ENCODE peak calls at places on chromosomes 11 and 22, in eight cellular contexts. N is fibroblast of mammary gland; X is colonic mucosa; B is activated CD8-positive, alpha-beta T cell treated with anti-CD3 and anti-CD28 coated beads for 36 hours; U is cardiac fibroblast; F is left lung; D is kidney glomerular epithelial cell; T is NAMALWA. A is an unnamed sample.

GRCh38 chr11:113567867-113568266 is 92.7 kb upstream of the DRD2 start:
- DNase-seq in N (no peak), X (no peak), B (no peak), U (no peak), F (no peak), D (no peak), T (no peak), A (no peak)

GRCh38 chr11:8335186-8335585 is 71.5 kb upstream of the LMO1 start:
- DNase-seq in N (no peak), X (no peak), B (no peak), U (no peak), F (no peak), D (no peak), T (no peak), A (no peak)

GRCh38 chr11:46345131-46345597 is 2.1 kb upstream of the DGKZ start:
- DNase-seq in N (no peak), X (no peak), B (peak), U (no peak), F (peak), D (no peak), T (no peak), A (peak)

GRCh38 chr11:59221438-59221837 is 8.7 kb upstream of the MPEG1 start:
- DNase-seq in N (peak), X (no peak), B (no peak), U (peak), F (no peak), D (no peak), T (no peak), A (no peak)

GRCh38 chr11:20854214-20854613 is 184.8 kb downstream of the NELL1 start:
- DNase-seq in N (no peak), X (no peak), B (no peak), U (no peak), F (no peak), D (no peak), T (peak), A (no peak)

GRCh38 chr11:36512016-36512415 is 1.9 kb upstream of the TRAF6 start:
- DNase-seq in N (no peak), X (peak), B (no peak), U (peak), F (no peak), D (no peak), T (no peak), A (no peak)

GRCh38 chr22:28799125-28799833 is 1.1 kb downstream of the XBP1 start:
- DNase-seq in N (peak), X (peak), B (peak), U (peak), F (no peak), D (peak), T (peak), A (peak)

GRCh38 chr11:76667271-76667818 is 3.2 kb downstream of the LRRC32 start:
- DNase-seq in N (no peak), X (no peak), B (no peak), U (no peak), F (peak), D (no peak), T (no peak), A (peak)

GRCh38 chr11:3671334-3672254 is at the start of gene CHRNA10:
- DNase-seq in N (no peak), X (no peak), B (no peak), U (no peak), F (no peak), D (no peak), T (no peak), A (no peak)

GRCh38 chr11:67732045-67732787 is 57.8 kb upstream of the ALDH3B2 start:
- DNase-seq in N (no peak), X (no peak), B (peak), U (no peak), F (peak), D (no peak), T (no peak), A (no peak)

GRCh38 chr11:2699185-2699530 is 636 bp downstream of the KCNQ1OT1 start:
- DNase-seq in N (no peak), X (peak), B (peak), U (peak), F (peak), D (no peak), T (no peak), A (peak)

GRCh38 chr11:45343988-45344387 is 57.8 kb upstream of the SYT13 start:
- DNase-seq in N (no peak), X (no peak), B (no peak), U (no peak), F (no peak), D (no peak), T (no peak), A (no peak)

GRCh38 chr11:22792497-22792896 is 37.1 kb downstream of the SVIP start:
- DNase-seq in N (peak), X (no peak), B (peak), U (peak), F (no peak), D (peak), T (no peak), A (no peak)

GRCh38 chr11:36793542-36793926 is 195.5 kb upstream of the RAG2 start:
- DNase-seq in N (no peak), X (no peak), B (no peak), U (no peak), F (no peak), D (no peak), T (no peak), A (no peak)

GRCh38 chr11:15907806-15908205 is 448.5 kb downstream of the SOX6 start:
- DNase-seq in N (no peak), X (no peak), B (no peak), U (no peak), F (no peak), D (no peak), T (no peak), A (no peak)

GRCh38 chr11:1163321-1163910 is 5.7 kb downstream of the MUC5AC start:
- DNase-seq in N (no peak), X (no peak), B (no peak), U (no peak), F (peak), D (no peak), T (no peak), A (peak)

GRCh38 chr11:16936643-16937042 is 77.6 kb downstream of the PLEKHA7 start:
- DNase-seq in N (no peak), X (no peak), B (no peak), U (no peak), F (no peak), D (no peak), T (no peak), A (no peak)

GRCh38 chr11:94198718-94199117 is 70.1 kb downstream of the PANX1 start:
- DNase-seq in N (no peak), X (no peak), B (no peak), U (no peak), F (no peak), D (no peak), T (no peak), A (no peak)

GRCh38 chr22:25563757-25564319 is 637 bp upstream of the GRK3 start:
- DNase-seq in N (no peak), X (peak), B (peak), U (no peak), F (peak), D (no peak), T (peak), A (peak)

GRCh38 chr11:77309401-77310085 is 8.1 kb upstream of the GDPD4 start:
- DNase-seq in N (no peak), X (no peak), B (no peak), U (peak), F (no peak), D (no peak), T (no peak), A (no peak)

GRCh38 chr11:15227011-15227410 is 112.3 kb downstream of the INSC start:
- DNase-seq in N (no peak), X (no peak), B (no peak), U (no peak), F (no peak), D (no peak), T (no peak), A (no peak)

GRCh38 chr11:103651341-103651998 is 385.0 kb upstream of the DDI1 start:
- DNase-seq in N (no peak), X (no peak), B (no peak), U (no peak), F (no peak), D (no peak), T (no peak), A (no peak)

GRCh38 chr11:115321602-115322289 is 182.5 kb downstream of the CADM1 start:
- DNase-seq in N (no peak), X (no peak), B (no peak), U (no peak), F (no peak), D (peak), T (no peak), A (no peak)

GRCh38 chr11:104164028-104164520 is at the start of gene PDGFD:
- DNase-seq in N (peak), X (peak), B (peak), U (peak), F (peak), D (peak), T (peak), A (no peak)

GRCh38 chr22:40976866-40977700 is 25.9 kb downstream of the RBX1 start:
- DNase-seq in N (no peak), X (no peak), B (no peak), U (no peak), F (peak), D (no peak), T (no peak), A (no peak)

GRCh38 chr11:2522636-2523255 is 77.9 kb downstream of the KCNQ1 start:
- DNase-seq in N (no peak), X (peak), B (no peak), U (no peak), F (peak), D (no peak), T (no peak), A (peak)

GRCh38 chr11:45347343-45347742 is 61.2 kb upstream of the SYT13 start:
- DNase-seq in N (no peak), X (no peak), B (peak), U (no peak), F (no peak), D (no peak), T (no peak), A (no peak)

GRCh38 chr11:44604171-44604581 is 38.7 kb downstream of the CD82 start:
- DNase-seq in N (no peak), X (no peak), B (no peak), U (no peak), F (no peak), D (peak), T (peak), A (no peak)

GRCh38 chr22:20741634-20742581 is 32.0 kb upstream of the SERPIND1 start:
- DNase-seq in N (peak), X (peak), B (peak), U (peak), F (peak), D (no peak), T (peak), A (no peak)

GRCh38 chr11:29019960-29020683 is 911.9 kb downstream of the METTL15 start:
- DNase-seq in N (peak), X (no peak), B (no peak), U (peak), F (no peak), D (no peak), T (peak), A (no peak)

GRCh38 chr11:117662255-117662654 is 134.8 kb downstream of the DSCAML1 start:
- DNase-seq in N (no peak), X (no peak), B (no peak), U (no peak), F (no peak), D (no peak), T (no peak), A (no peak)

GRCh38 chr22:37242395-37242918 is 1.6 kb downstream of the RAC2 start:
- DNase-seq in N (no peak), X (peak), B (peak), U (peak), F (peak), D (peak), T (peak), A (peak)

GRCh38 chr11:113082501-113082900 is 121.3 kb downstream of the NCAM1 start:
- DNase-seq in N (no peak), X (no peak), B (no peak), U (no peak), F (no peak), D (no peak), T (no peak), A (no peak)

GRCh38 chr11:47437218-47437745 is 11.0 kb upstream of the PSMC3 start:
- DNase-seq in N (no peak), X (no peak), B (no peak), U (no peak), F (no peak), D (no peak), T (no peak), A (no peak)

GRCh38 chr11:110463153-110463552 is 33.4 kb downstream of the FDX1 start:
- DNase-seq in N (peak), X (peak), B (peak), U (peak), F (peak), D (peak), T (peak), A (no peak)

GRCh38 chr11:105392546-105392945 is 217.3 kb upstream of the GRIA4 start:
- DNase-seq in N (peak), X (no peak), B (no peak), U (peak), F (no peak), D (no peak), T (no peak), A (no peak)

GRCh38 chr11:132858203-132858602 is 674.1 kb downstream of the OPCML start:
- DNase-seq in N (no peak), X (no peak), B (no peak), U (peak), F (no peak), D (peak), T (peak), A (no peak)

A was measured in CD14-positive monocyte.